ENCODE peak calls at places on chromosomes 5 and 9, in eight cellular contexts. A is H7, B is GM19239, U is EL, M is hepatic stellate cell, S is HCEC 1CT, H is NCI-H1417, J is fibroblast of the conjunctiva. Q is an unnamed sample.
A peak's percentile ranks its signal among the peaks of the same experiment; 100 is the strongest.

GRCh38 chr5:10702040-10702629 is 58.9 kb downstream of the DAP start:
- DNase-seq in A (no peak), B (no peak), U (peak; percentile 99), M (peak; percentile 87), S (peak; percentile 95), H (no peak), J (peak; percentile 62), Q (no peak)

GRCh38 chr9:79759460-79759859 is 187.7 kb downstream of the TLE4 start:
- DNase-seq in A (no peak), B (no peak), U (no peak), M (no peak), S (no peak), H (no peak), J (no peak), Q (no peak)

GRCh38 chr5:170597876-170598275 is 94.1 kb downstream of the KCNIP1 start:
- DNase-seq in A (no peak), B (no peak), U (peak; percentile 43), M (no peak), S (no peak), H (no peak), J (no peak), Q (no peak)

GRCh38 chr5:98314262-98314661 is 459.2 kb upstream of the RGMB start:
- DNase-seq in A (no peak), B (no peak), U (peak; percentile 93), M (no peak), S (peak; percentile 98), H (no peak), J (peak; percentile 59), Q (no peak)

GRCh38 chr9:113178087-113178486 is 27.3 kb downstream of the SLC31A2 start:
- DNase-seq in A (no peak), B (no peak), U (peak; percentile 44), M (peak; percentile 14), S (peak; percentile 30), H (no peak), J (no peak), Q (no peak)

GRCh38 chr9:14924821-14925220 is 14.6 kb upstream of the FREM1 start:
- DNase-seq in A (no peak), B (no peak), U (peak; percentile 36), M (peak; percentile 5), S (peak; percentile 6), H (no peak), J (peak; percentile 86), Q (no peak)

GRCh38 chr5:59843511-59844230 is 49.9 kb downstream of the PDE4D start:
- DNase-seq in A (no peak), B (no peak), U (no peak), M (no peak), S (peak; percentile 58), H (no peak), J (no peak), Q (no peak)

GRCh38 chr5:74382864-74383618 is 257.5 kb downstream of the ENC1 start:
- DNase-seq in A (no peak), B (no peak), U (peak; percentile 78), M (peak; percentile 59), S (no peak), H (peak; percentile 21), J (peak; percentile 9), Q (no peak)

GRCh38 chr5:124956471-124957029 is 210.1 kb upstream of the ZNF608 start:
- DNase-seq in A (no peak), B (no peak), U (no peak), M (no peak), S (no peak), H (no peak), J (no peak), Q (no peak)

GRCh38 chr5:36403601-36404311 is 102.1 kb upstream of the RANBP3L start:
- DNase-seq in A (no peak), B (no peak), U (peak; percentile 95), M (no peak), S (peak; percentile 88), H (no peak), J (peak; percentile 32), Q (no peak)

GRCh38 chr5:115579747-115580173 is 22.5 kb downstream of the TICAM2 start:
- DNase-seq in A (no peak), B (no peak), U (peak; percentile 80), M (no peak), S (no peak), H (no peak), J (no peak), Q (peak; percentile 79)

GRCh38 chr9:95729066-95729465 is 146.4 kb upstream of the ERCC6L2 start:
- DNase-seq in A (peak; percentile 56), B (no peak), U (no peak), M (no peak), S (no peak), H (no peak), J (no peak), Q (no peak)

GRCh38 chr5:77305921-77306320 is 95.4 kb downstream of the PDE8B start:
- DNase-seq in A (no peak), B (no peak), U (peak; percentile 11), M (no peak), S (no peak), H (no peak), J (no peak), Q (no peak)

GRCh38 chr9:129561594-129562281 is 59.2 kb downstream of the C9orf50 start:
- DNase-seq in A (peak; percentile 63), B (no peak), U (no peak), M (no peak), S (no peak), H (peak; percentile 66), J (no peak), Q (no peak)

GRCh38 chr5:53616939-53617549 is 56.6 kb downstream of the NDUFS4 start:
- DNase-seq in A (no peak), B (no peak), U (no peak), M (no peak), S (no peak), H (no peak), J (no peak), Q (peak; percentile 49)

GRCh38 chr9:5122542-5122941 is 62.9 kb downstream of the INSL6 start:
- DNase-seq in A (no peak), B (no peak), U (no peak), M (no peak), S (no peak), H (no peak), J (no peak), Q (no peak)

GRCh38 chr9:111807197-111807596 is 12.5 kb upstream of the SHOC1 start:
- DNase-seq in A (no peak), B (no peak), U (no peak), M (no peak), S (peak; percentile 35), H (no peak), J (no peak), Q (no peak)

GRCh38 chr5:140391732-140392131 is 9.9 kb upstream of the ANKHD1 start:
- DNase-seq in A (no peak), B (no peak), U (no peak), M (no peak), S (no peak), H (peak; percentile 24), J (no peak), Q (no peak)

GRCh38 chr5:168875839-168876238 is 296.7 kb upstream of the PANK3 start:
- DNase-seq in A (no peak), B (no peak), U (no peak), M (no peak), S (no peak), H (no peak), J (no peak), Q (no peak)

GRCh38 chr5:138263581-138263980 is 10.8 kb downstream of the GFRA3 start:
- DNase-seq in A (no peak), B (no peak), U (no peak), M (no peak), S (no peak), H (no peak), J (no peak), Q (no peak)

GRCh38 chr5:98349251-98349989 is 424.0 kb upstream of the RGMB start:
- DNase-seq in A (peak; percentile 43), B (no peak), U (peak; percentile 93), M (peak; percentile 53), S (peak; percentile 91), H (no peak), J (no peak), Q (peak; percentile 76)

GRCh38 chr5:107806705-107807104 is 136.0 kb upstream of the EFNA5 start:
- DNase-seq in A (no peak), B (no peak), U (peak; percentile 43), M (no peak), S (peak; percentile 81), H (no peak), J (no peak), Q (no peak)

GRCh38 chr5:83001788-83002381 is 75.3 kb downstream of the TMEM167A start:
- DNase-seq in A (no peak), B (no peak), U (no peak), M (no peak), S (no peak), H (no peak), J (no peak), Q (no peak)

GRCh38 chr5:87282254-87282653 is 14.6 kb downstream of the RASA1 start:
- DNase-seq in A (no peak), B (no peak), U (no peak), M (no peak), S (no peak), H (no peak), J (no peak), Q (no peak)

GRCh38 chr5:180689071-180689694 is 39.8 kb upstream of the FLT4 start:
- DNase-seq in A (no peak), B (no peak), U (no peak), M (no peak), S (no peak), H (no peak), J (no peak), Q (no peak)

GRCh38 chr9:28868224-28868623 is 1294.9 kb upstream of the C9orf72 start:
- DNase-seq in A (no peak), B (no peak), U (no peak), M (no peak), S (no peak), H (no peak), J (no peak), Q (no peak)

GRCh38 chr5:112492291-112492690 is 73.2 kb upstream of the EPB41L4A start:
- DNase-seq in A (peak; percentile 61), B (peak; percentile 54), U (peak; percentile 66), M (peak; percentile 57), S (peak; percentile 71), H (peak; percentile 10), J (peak; percentile 26), Q (peak; percentile 92)

Q was measured in Karpas-422.